ENCODE peak calls at places on chromosomes 16 and 17, in five cellular contexts. N, M, R, J and P are unnamed samples.

GRCh38 chr16:728131-728889 is 1.4 kb downstream of the HAGHL start:
- DNase-seq in J (peak), R (peak), M (peak), N (peak), P (peak)

GRCh38 chr16:56866955-56867830 is 2.2 kb downstream of the SLC12A3 start:
- DNase-seq in R (peak), M (peak), J (peak), N (peak), P (peak)

GRCh38 chr16:1181715-1182671 is 29.1 kb downstream of the CACNA1H start:
- DNase-seq in N (no peak), J (no peak), M (no peak), R (no peak), P (peak)

GRCh38 chr17:10046786-10047609 is 141.9 kb upstream of the RCVRN start:
- DNase-seq in N (no peak), R (no peak), J (no peak), M (no peak), P (no peak)

GRCh38 chr16:73122604-73123386 is 74.9 kb upstream of the ZFHX3 start:
- DNase-seq in M (no peak), N (peak), R (no peak), J (no peak), P (no peak)

GRCh38 chr16:87765473-87765775 is 362 bp downstream of the KLHDC4 start:
- DNase-seq in R (peak), J (no peak), N (no peak), M (peak), P (peak)

GRCh38 chr17:3636908-3637373 is 381 bp downstream of the CTNS start:
- DNase-seq in N (no peak), R (no peak), J (no peak), M (no peak), P (no peak)

GRCh38 chr17:27760069-27760885 is 40.1 kb downstream of the NOS2 start:
- DNase-seq in M (peak), R (peak), N (peak), J (peak), P (peak)

GRCh38 chr16:75096730-75097129 is 19.9 kb downstream of the LDHD start:
- DNase-seq in M (no peak), R (no peak), N (no peak), J (no peak), P (no peak)

GRCh38 chr16:50207652-50208051 is 54.5 kb downstream of the TENT4B start:
- DNase-seq in J (no peak), R (no peak), M (no peak), N (peak), P (no peak)